ENCODE peak calls at places on chromosomes 7 and 10, in ten cellular contexts. D is cardiac muscle cell, M is left ventricle myocardium inferior, S is HCT116, N is right cardiac atrium, U is ovary, R is esophagus squamous epithelium, Y is mammary epithelial cell, J is heart right ventricle, F is stomach. Q is an unnamed sample. For H3K4me1, the result is how much of the 10 kb centered on the place peaks cover.

GRCh38 chr7:80070391-80070790 is 64.2 kb upstream of the GNAI1 start:
- DNase-seq in D (peak), M (no peak), S (no peak), N (no peak), U (no peak), R (no peak), Y (no peak), J (no peak), F (peak), Q (no peak)

GRCh38 chr7:28573751-28574295 is 161.5 kb downstream of the CREB5 start:
- DNase-seq in D (peak), M (no peak), S (no peak), N (no peak), U (no peak), R (no peak), Y (peak), J (no peak), F (no peak), Q (no peak)

GRCh38 chr7:155339474-155339873 is 41.8 kb downstream of the INSIG1 start:
- DNase-seq in D (no peak), M (no peak), S (no peak), N (no peak), U (no peak), R (no peak), Y (no peak), J (no peak), F (no peak), Q (no peak)

GRCh38 chr10:49081532-49082275 is 33.6 kb downstream of the VSTM4 start:
- DNase-seq in D (peak), M (peak), S (no peak), N (peak), U (peak), R (no peak), Y (no peak), J (peak), F (peak), Q (no peak)

GRCh38 chr10:5862360-5862929 is 27.2 kb downstream of the ANKRD16 start:
- DNase-seq in D (no peak), M (no peak), S (no peak), N (no peak), U (no peak), R (no peak), Y (no peak), J (no peak), F (no peak), Q (no peak)

GRCh38 chr10:115093776-115094361 is 704 bp downstream of the ATRNL1 start:
- DNase-seq in D (no peak), M (no peak), S (no peak), N (peak), U (peak), R (no peak), Y (peak), J (no peak), F (no peak), Q (no peak)

GRCh38 chr7:120064565-120064964 is 208.4 kb upstream of the KCND2 start:
- DNase-seq in D (peak), M (no peak), S (no peak), N (no peak), U (no peak), R (no peak), Y (no peak), J (no peak), F (no peak), Q (no peak)

GRCh38 chr7:91248996-91249395 is 15.2 kb upstream of the FZD1 start:
- DNase-seq in D (peak), M (no peak), S (no peak), N (no peak), U (no peak), R (no peak), Y (peak), J (no peak), F (no peak), Q (no peak)

GRCh38 chr10:111532139-111532538 is 455.3 kb downstream of the ADRA2A start:
- DNase-seq in D (no peak), M (no peak), S (no peak), N (no peak), U (no peak), R (no peak), Y (no peak), J (no peak), F (no peak), Q (no peak)

GRCh38 chr7:95440394-95441038 is 5.7 kb upstream of the PON2 start:
- DNase-seq in D (no peak), M (no peak), S (no peak), N (no peak), U (no peak), R (no peak), Y (no peak), J (no peak), F (no peak), Q (no peak)

GRCh38 chr7:46685051-46685450 is 764.0 kb upstream of the IGFBP3 start:
- DNase-seq in D (no peak), M (no peak), S (no peak), N (no peak), U (no peak), R (no peak), Y (no peak), J (no peak), F (no peak), Q (no peak)

GRCh38 chr7:116578526-116578925 is 53.7 kb downstream of the CAV1 start:
- DNase-seq in D (peak), M (no peak), S (no peak), N (no peak), U (no peak), R (no peak), Y (no peak), J (no peak), F (no peak), Q (no peak)

GRCh38 chr10:5618829-5619228 is 47.6 kb downstream of the ASB13 start:
- DNase-seq in D (peak), M (peak), S (no peak), N (peak), U (peak), R (no peak), Y (no peak), J (no peak), F (no peak), Q (no peak)

GRCh38 chr10:124622158-124622557 is 122.0 kb downstream of the FAM53B start:
- DNase-seq in D (no peak), M (no peak), S (no peak), N (no peak), U (no peak), R (no peak), Y (no peak), J (no peak), F (no peak), Q (no peak)
- H3K27ac ChIP-seq in D (peak), M (peak), S (no peak), N (peak), U (peak), R (peak), Y (no peak), J (peak), F (no peak), Q (no peak)

GRCh38 chr10:75228834-75229233 is 6.9 kb downstream of the COMTD1 start:
- DNase-seq in D (no peak), M (no peak), S (no peak), N (no peak), U (no peak), R (no peak), Y (no peak), J (no peak), F (peak), Q (no peak)

GRCh38 chr10:75228278-75228677 is 7.5 kb downstream of the COMTD1 start:
- DNase-seq in D (no peak), M (no peak), S (no peak), N (no peak), U (no peak), R (no peak), Y (no peak), J (no peak), F (peak), Q (no peak)

GRCh38 chr10:75223507-75223906 is 12.2 kb downstream of the COMTD1 start:
- DNase-seq in D (no peak), M (no peak), S (no peak), N (no peak), U (no peak), R (no peak), Y (no peak), J (no peak), F (peak), Q (no peak)

GRCh38 chr10:75226656-75227055 is 9.1 kb downstream of the COMTD1 start:
- DNase-seq in D (no peak), M (no peak), S (no peak), N (no peak), U (no peak), R (no peak), Y (no peak), J (no peak), F (no peak), Q (no peak)

GRCh38 chr10:75226055-75226454 is 9.7 kb downstream of the COMTD1 start:
- DNase-seq in D (no peak), M (no peak), S (no peak), N (no peak), U (no peak), R (no peak), Y (no peak), J (no peak), F (no peak), Q (no peak)
- H3K4me1 ChIP-seq in D (under half), M (half or more), S (under half), N (under half), U (under half), R (half or more), Y (half or more), J (half or more), F (half or more), Q (under half)

GRCh38 chr7:118826237-118826636 is 601.7 kb downstream of the ANKRD7 start:
- DNase-seq in D (no peak), M (no peak), S (no peak), N (no peak), U (no peak), R (no peak), Y (no peak), J (no peak), F (no peak), Q (no peak)
- H3K27ac ChIP-seq in D (no peak), M (no peak), S (no peak), N (no peak), U (no peak), R (no peak), Y (no peak), J (no peak), F (no peak), Q (no peak)

GRCh38 chr10:79106651-79107050 is 37.9 kb downstream of the ZMIZ1 start:
- DNase-seq in D (no peak), M (no peak), S (no peak), N (no peak), U (no peak), R (no peak), Y (no peak), J (no peak), F (no peak), Q (no peak)
- H3K4me1 ChIP-seq in D (under half), M (half or more), S (under half), N (under half), U (half or more), R (half or more), Y (under half), J (half or more), F (half or more), Q (under half)

DNA sequence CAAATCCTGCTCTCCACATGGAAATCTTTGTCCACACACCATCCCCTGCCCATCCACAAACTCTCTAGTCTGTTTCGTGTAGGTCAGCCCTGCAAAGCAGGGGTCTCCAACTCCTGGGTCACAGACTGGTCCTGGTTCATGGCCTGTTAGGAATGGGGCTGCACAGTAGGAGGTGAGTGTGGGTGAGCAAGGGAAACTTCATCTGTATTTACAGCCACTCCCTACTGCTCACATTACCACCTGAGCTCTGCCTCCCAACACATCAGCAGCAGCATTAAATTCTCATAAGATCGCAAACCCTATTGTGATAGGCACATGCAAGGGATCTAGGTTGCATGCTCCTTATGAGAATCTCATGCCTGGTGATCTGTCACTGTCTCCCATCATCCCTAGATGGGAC is 242.1 kb downstream of the FGFR2 start:
- DNase-seq in D (no peak), M (no peak), S (no peak), N (no peak), U (no peak), R (no peak), Y (no peak), J (no peak), F (no peak), Q (no peak)
- H3K27ac ChIP-seq in D (no peak), M (no peak), S (no peak), N (no peak), U (no peak), R (no peak), Y (no peak), J (no peak), F (no peak), Q (no peak)

GRCh38 chr10:96452494-96452893 is 61.2 kb downstream of the TLL2 start:
- DNase-seq in D (no peak), M (no peak), S (no peak), N (no peak), U (no peak), R (no peak), Y (no peak), J (no peak), F (no peak), Q (no peak)

GRCh38 chr10:96448021-96448457 is 65.7 kb downstream of the TLL2 start:
- DNase-seq in D (peak), M (peak), S (no peak), N (peak), U (peak), R (no peak), Y (no peak), J (peak), F (no peak), Q (no peak)

GRCh38 chr10:96448558-96448957 is 65.2 kb downstream of the TLL2 start:
- DNase-seq in D (no peak), M (no peak), S (no peak), N (no peak), U (no peak), R (no peak), Y (no peak), J (no peak), F (no peak), Q (no peak)

GRCh38 chr10:96454184-96454583 is 59.5 kb downstream of the TLL2 start:
- DNase-seq in D (no peak), M (no peak), S (no peak), N (no peak), U (no peak), R (no peak), Y (no peak), J (no peak), F (no peak), Q (no peak)

DNA sequence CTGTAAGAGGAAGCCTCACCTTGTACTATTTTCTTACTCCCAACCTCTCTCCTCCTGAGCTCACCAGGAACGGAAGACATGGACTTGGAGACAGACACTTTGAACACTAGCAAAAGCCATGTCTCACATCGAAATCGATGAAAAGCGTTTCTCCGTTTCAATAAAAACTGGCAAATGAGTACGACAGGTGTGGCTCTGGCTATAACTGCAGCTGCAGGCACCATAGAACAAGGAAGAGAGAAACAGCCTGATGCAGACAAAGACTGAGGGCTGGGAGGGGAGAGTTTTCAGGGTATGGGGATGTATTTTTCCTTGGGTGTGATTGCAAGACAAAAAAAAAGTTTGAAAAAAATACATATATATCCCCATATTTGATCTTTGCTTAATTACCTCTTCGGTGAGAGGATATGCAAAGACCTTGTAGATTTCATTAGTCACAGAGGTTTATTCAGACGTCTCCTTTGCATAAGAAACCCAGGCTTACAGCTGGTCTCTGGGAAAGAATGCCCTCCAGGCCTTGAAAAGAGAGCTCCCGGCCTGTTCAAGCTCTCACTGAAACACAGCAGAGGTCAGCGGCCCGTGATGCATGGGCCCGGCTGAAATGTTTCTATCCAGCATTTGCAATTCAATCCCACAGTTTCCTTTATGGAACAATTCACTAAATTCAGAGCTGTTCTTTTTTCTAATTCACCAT is 63.1 kb downstream of the TLL2 start:
- DNase-seq in D (no peak), M (no peak), S (no peak), N (no peak), U (no peak), R (no peak), Y (no peak), J (no peak), F (no peak), Q (no peak)
- H3K4me1 ChIP-seq in D (under half), M (under half), S (under half), N (under half), U (under half), R (under half), Y (under half), J (under half), F (under half), Q (under half)

GRCh38 chr7:137585591-137585990 is 242.1 kb upstream of the PTN start:
- DNase-seq in D (no peak), M (no peak), S (no peak), N (no peak), U (no peak), R (no peak), Y (no peak), J (no peak), F (no peak), Q (no peak)
- H3K27ac ChIP-seq in D (peak), M (no peak), S (no peak), N (no peak), U (no peak), R (no peak), Y (no peak), J (no peak), F (no peak), Q (no peak)

DNA sequence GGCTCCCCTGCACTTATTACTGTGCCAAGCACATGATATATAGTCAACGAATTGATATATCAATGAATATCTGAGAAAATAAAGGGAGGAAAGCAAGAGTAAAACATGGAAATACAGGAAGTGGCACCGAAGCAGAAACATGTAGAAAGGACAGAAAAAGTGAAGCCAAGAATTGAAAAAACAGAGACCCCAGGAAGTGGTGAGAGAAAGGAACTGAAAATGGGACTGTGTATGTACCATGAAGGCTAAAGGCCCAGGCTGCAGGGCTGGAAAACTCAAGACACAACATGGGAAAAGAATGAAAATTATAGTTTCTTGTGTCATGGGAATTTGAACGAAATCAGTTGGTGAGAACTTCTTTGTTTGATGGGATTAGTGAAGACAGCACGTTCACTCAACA is 60.6 kb downstream of the MAP3K8 start:
- DNase-seq in D (no peak), M (no peak), S (no peak), N (no peak), U (no peak), R (no peak), Y (no peak), J (no peak), F (no peak), Q (no peak)
- H3K4me1 ChIP-seq in D (under half), M (under half), S (under half), N (under half), U (under half), R (under half), Y (under half), J (under half), F (under half), Q (under half)